ENCODE peak calls at places on chromosome 10, in eight cellular contexts. One of them, this sample, is unnamed.

GRCh38 chr10:129277804-129278203 is 189.2 kb upstream of the MGMT start:
- DNase-seq in heart left ventricle: no peak
- DNase-seq in NB4: no peak
- DNase-seq in adrenal gland: no peak
- DNase-seq in testis: peak
- DNase-seq in Peyer's patch: no peak
- DNase-seq in A549: no peak
- DNase-seq in suprapubic skin: no peak
- DNase-seq in this sample: no peak

GRCh38 chr10:103750836-103751235 is 104.5 kb downstream of the SH3PXD2A start:
- DNase-seq in heart left ventricle: no peak
- DNase-seq in NB4: no peak
- DNase-seq in adrenal gland: no peak
- DNase-seq in testis: no peak
- DNase-seq in Peyer's patch: no peak
- DNase-seq in A549: no peak
- DNase-seq in suprapubic skin: no peak
- DNase-seq in this sample: no peak

GRCh38 chr10:28810062-28810870 is 132.9 kb downstream of the BAMBI start:
- DNase-seq in heart left ventricle: no peak
- DNase-seq in NB4: no peak
- DNase-seq in adrenal gland: peak
- DNase-seq in testis: no peak
- DNase-seq in Peyer's patch: no peak
- DNase-seq in A549: no peak
- DNase-seq in suprapubic skin: no peak
- DNase-seq in this sample: no peak

GRCh38 chr10:15325243-15326002 is 45.7 kb downstream of the FAM171A1 start:
- DNase-seq in heart left ventricle: peak
- DNase-seq in NB4: peak
- DNase-seq in adrenal gland: peak
- DNase-seq in testis: no peak
- DNase-seq in Peyer's patch: no peak
- DNase-seq in A549: peak
- DNase-seq in suprapubic skin: no peak
- DNase-seq in this sample: no peak

GRCh38 chr10:63530409-63530808 is 9.2 kb downstream of the REEP3 start:
- DNase-seq in heart left ventricle: no peak
- DNase-seq in NB4: no peak
- DNase-seq in adrenal gland: no peak
- DNase-seq in testis: no peak
- DNase-seq in Peyer's patch: no peak
- DNase-seq in A549: no peak
- DNase-seq in suprapubic skin: no peak
- DNase-seq in this sample: no peak

GRCh38 chr10:88848499-88848898 is 3.1 kb downstream of the ANKRD22 start:
- DNase-seq in heart left ventricle: no peak
- DNase-seq in NB4: peak
- DNase-seq in adrenal gland: no peak
- DNase-seq in testis: no peak
- DNase-seq in Peyer's patch: no peak
- DNase-seq in A549: no peak
- DNase-seq in suprapubic skin: no peak
- DNase-seq in this sample: no peak

GRCh38 chr10:77836299-77836820 is 90.2 kb downstream of the DLG5 start:
- DNase-seq in heart left ventricle: peak
- DNase-seq in NB4: peak
- DNase-seq in adrenal gland: peak
- DNase-seq in testis: peak
- DNase-seq in Peyer's patch: peak
- DNase-seq in A549: no peak
- DNase-seq in suprapubic skin: no peak
- DNase-seq in this sample: peak

GRCh38 chr10:97718659-97719142 is 5.2 kb downstream of the MARVELD1 start:
- DNase-seq in heart left ventricle: no peak
- DNase-seq in NB4: no peak
- DNase-seq in adrenal gland: peak
- DNase-seq in testis: no peak
- DNase-seq in Peyer's patch: peak
- DNase-seq in A549: peak
- DNase-seq in suprapubic skin: peak
- DNase-seq in this sample: peak

GRCh38 chr10:33195608-33196376 is 138.7 kb downstream of the NRP1 start:
- DNase-seq in heart left ventricle: no peak
- DNase-seq in NB4: no peak
- DNase-seq in adrenal gland: no peak
- DNase-seq in testis: no peak
- DNase-seq in Peyer's patch: no peak
- DNase-seq in A549: no peak
- DNase-seq in suprapubic skin: no peak
- DNase-seq in this sample: no peak

GRCh38 chr10:124092270-124093075 is 925 bp downstream of the CHST15 start:
- DNase-seq in heart left ventricle: peak
- DNase-seq in NB4: no peak
- DNase-seq in adrenal gland: peak
- DNase-seq in testis: peak
- DNase-seq in Peyer's patch: peak
- DNase-seq in A549: peak
- DNase-seq in suprapubic skin: no peak
- DNase-seq in this sample: peak

GRCh38 chr10:101880190-101880573 is 36.6 kb upstream of the KCNIP2 start:
- DNase-seq in heart left ventricle: no peak
- DNase-seq in NB4: no peak
- DNase-seq in adrenal gland: no peak
- DNase-seq in testis: no peak
- DNase-seq in Peyer's patch: no peak
- DNase-seq in A549: no peak
- DNase-seq in suprapubic skin: no peak
- DNase-seq in this sample: no peak

DNA sequence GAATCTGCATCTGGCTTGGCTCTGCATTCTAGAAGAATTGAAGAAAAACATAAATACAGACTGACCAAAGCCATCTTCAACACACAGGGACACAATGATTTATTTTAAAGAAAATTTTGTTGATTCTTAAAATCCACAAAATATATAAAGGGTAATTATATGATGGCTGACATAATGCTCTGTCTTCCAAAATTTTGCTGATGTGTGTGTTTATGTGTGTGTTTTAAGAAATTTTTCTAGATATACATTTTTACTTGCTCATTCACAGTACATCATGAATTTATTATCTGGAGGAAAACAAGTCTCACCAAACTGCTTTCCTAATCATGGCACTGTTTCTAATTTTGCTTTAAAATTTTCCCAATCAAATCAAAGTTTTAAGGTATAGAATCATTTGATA is 442.6 kb downstream of the PARD3 start:
- DNase-seq in heart left ventricle: no peak
- DNase-seq in NB4: no peak
- DNase-seq in adrenal gland: no peak
- DNase-seq in testis: no peak
- DNase-seq in Peyer's patch: no peak
- DNase-seq in A549: no peak
- DNase-seq in suprapubic skin: no peak
- DNase-seq in this sample: no peak
- TF ChIP-seq CTCF in heart left ventricle: no peak
- TF ChIP-seq CTCF in NB4: no peak
- TF ChIP-seq CTCF in adrenal gland: no peak
- TF ChIP-seq CTCF in testis: no peak
- TF ChIP-seq CTCF in Peyer's patch: no peak
- TF ChIP-seq CTCF in A549: no peak
- TF ChIP-seq CTCF in suprapubic skin: no peak
- TF ChIP-seq CTCF in this sample: no peak

GRCh38 chr10:93290661-93291354 is 191.3 kb downstream of the MYOF start:
- DNase-seq in heart left ventricle: no peak
- DNase-seq in NB4: no peak
- DNase-seq in adrenal gland: no peak
- DNase-seq in testis: no peak
- DNase-seq in Peyer's patch: no peak
- DNase-seq in A549: no peak
- DNase-seq in suprapubic skin: no peak
- DNase-seq in this sample: no peak
- H3K4me3 ChIP-seq in heart left ventricle: no peak
- H3K4me3 ChIP-seq in NB4: no peak
- H3K4me3 ChIP-seq in adrenal gland: no peak
- H3K4me3 ChIP-seq in testis: no peak
- H3K4me3 ChIP-seq in Peyer's patch: no peak
- H3K4me3 ChIP-seq in A549: no peak
- H3K4me3 ChIP-seq in suprapubic skin: no peak
- H3K4me3 ChIP-seq in this sample: no peak

GRCh38 chr10:119207367-119207668 is at the start of gene GRK5:
- DNase-seq in heart left ventricle: peak
- DNase-seq in NB4: peak
- DNase-seq in adrenal gland: peak
- DNase-seq in testis: peak
- DNase-seq in Peyer's patch: peak
- DNase-seq in A549: peak
- DNase-seq in suprapubic skin: peak
- DNase-seq in this sample: peak

GRCh38 chr10:119209736-119210355 is 2.5 kb downstream of the GRK5 start:
- DNase-seq in heart left ventricle: no peak
- DNase-seq in NB4: no peak
- DNase-seq in adrenal gland: no peak
- DNase-seq in testis: no peak
- DNase-seq in Peyer's patch: no peak
- DNase-seq in A549: no peak
- DNase-seq in suprapubic skin: no peak
- DNase-seq in this sample: no peak

GRCh38 chr10:119207713-119208552 is 562 bp downstream of the GRK5 start:
- DNase-seq in heart left ventricle: peak
- DNase-seq in NB4: peak
- DNase-seq in adrenal gland: peak
- DNase-seq in testis: peak
- DNase-seq in Peyer's patch: peak
- DNase-seq in A549: peak
- DNase-seq in suprapubic skin: peak
- DNase-seq in this sample: peak

GRCh38 chr10:119209050-119209735 is 1.8 kb downstream of the GRK5 start:
- DNase-seq in heart left ventricle: peak
- DNase-seq in NB4: peak
- DNase-seq in adrenal gland: peak
- DNase-seq in testis: peak
- DNase-seq in Peyer's patch: peak
- DNase-seq in A549: peak
- DNase-seq in suprapubic skin: peak
- DNase-seq in this sample: peak

DNA sequence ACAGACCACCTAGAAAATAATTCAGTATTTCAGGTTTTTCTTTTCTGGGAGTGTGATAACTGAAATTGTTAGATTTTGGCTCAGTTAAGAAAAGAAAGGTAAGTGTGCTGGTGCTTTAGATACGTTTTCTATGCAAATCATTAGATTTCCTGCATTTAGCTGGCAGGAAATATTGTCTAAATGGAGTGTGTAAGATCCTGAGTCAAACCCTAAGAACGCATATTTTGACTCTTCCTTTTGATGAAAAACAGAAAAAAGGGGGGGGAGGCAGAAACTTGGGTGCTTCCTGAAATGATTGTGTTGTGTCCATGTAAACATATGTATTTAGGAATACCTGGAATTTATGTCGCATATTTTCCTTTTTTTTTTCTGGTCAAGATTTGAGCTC is 1.2 kb downstream of the GRK5 start:
- DNase-seq in heart left ventricle: no peak
- DNase-seq in NB4: no peak
- DNase-seq in adrenal gland: no peak
- DNase-seq in testis: no peak
- DNase-seq in Peyer's patch: no peak
- DNase-seq in A549: no peak
- DNase-seq in suprapubic skin: no peak
- DNase-seq in this sample: no peak
- TF ChIP-seq POLR2A in heart left ventricle: no peak
- TF ChIP-seq POLR2A in NB4: no peak
- TF ChIP-seq POLR2A in adrenal gland: no peak
- TF ChIP-seq POLR2A in testis: no peak
- TF ChIP-seq POLR2A in Peyer's patch: no peak
- TF ChIP-seq POLR2A in A549: no peak
- TF ChIP-seq POLR2A in suprapubic skin: no peak
- TF ChIP-seq POLR2A in this sample: no peak

GRCh38 chr10:44978213-44978569 is 418 bp downstream of the DEPP1 start:
- DNase-seq in heart left ventricle: no peak
- DNase-seq in NB4: no peak
- DNase-seq in adrenal gland: no peak
- DNase-seq in testis: no peak
- DNase-seq in Peyer's patch: no peak
- DNase-seq in A549: no peak
- DNase-seq in suprapubic skin: no peak
- DNase-seq in this sample: no peak

GRCh38 chr10:44976352-44977198 is 2.0 kb downstream of the DEPP1 start:
- DNase-seq in heart left ventricle: peak
- DNase-seq in NB4: no peak
- DNase-seq in adrenal gland: no peak
- DNase-seq in testis: no peak
- DNase-seq in Peyer's patch: no peak
- DNase-seq in A549: no peak
- DNase-seq in suprapubic skin: peak
- DNase-seq in this sample: peak

GRCh38 chr10:44975487-44976331 is 2.9 kb downstream of the DEPP1 start:
- DNase-seq in heart left ventricle: no peak
- DNase-seq in NB4: peak
- DNase-seq in adrenal gland: no peak
- DNase-seq in testis: peak
- DNase-seq in Peyer's patch: no peak
- DNase-seq in A549: no peak
- DNase-seq in suprapubic skin: peak
- DNase-seq in this sample: peak

GRCh38 chr10:44978570-44979280 is at the start of gene DEPP1:
- DNase-seq in heart left ventricle: peak
- DNase-seq in NB4: no peak
- DNase-seq in adrenal gland: peak
- DNase-seq in testis: peak
- DNase-seq in Peyer's patch: peak
- DNase-seq in A549: peak
- DNase-seq in suprapubic skin: peak
- DNase-seq in this sample: peak

DNA sequence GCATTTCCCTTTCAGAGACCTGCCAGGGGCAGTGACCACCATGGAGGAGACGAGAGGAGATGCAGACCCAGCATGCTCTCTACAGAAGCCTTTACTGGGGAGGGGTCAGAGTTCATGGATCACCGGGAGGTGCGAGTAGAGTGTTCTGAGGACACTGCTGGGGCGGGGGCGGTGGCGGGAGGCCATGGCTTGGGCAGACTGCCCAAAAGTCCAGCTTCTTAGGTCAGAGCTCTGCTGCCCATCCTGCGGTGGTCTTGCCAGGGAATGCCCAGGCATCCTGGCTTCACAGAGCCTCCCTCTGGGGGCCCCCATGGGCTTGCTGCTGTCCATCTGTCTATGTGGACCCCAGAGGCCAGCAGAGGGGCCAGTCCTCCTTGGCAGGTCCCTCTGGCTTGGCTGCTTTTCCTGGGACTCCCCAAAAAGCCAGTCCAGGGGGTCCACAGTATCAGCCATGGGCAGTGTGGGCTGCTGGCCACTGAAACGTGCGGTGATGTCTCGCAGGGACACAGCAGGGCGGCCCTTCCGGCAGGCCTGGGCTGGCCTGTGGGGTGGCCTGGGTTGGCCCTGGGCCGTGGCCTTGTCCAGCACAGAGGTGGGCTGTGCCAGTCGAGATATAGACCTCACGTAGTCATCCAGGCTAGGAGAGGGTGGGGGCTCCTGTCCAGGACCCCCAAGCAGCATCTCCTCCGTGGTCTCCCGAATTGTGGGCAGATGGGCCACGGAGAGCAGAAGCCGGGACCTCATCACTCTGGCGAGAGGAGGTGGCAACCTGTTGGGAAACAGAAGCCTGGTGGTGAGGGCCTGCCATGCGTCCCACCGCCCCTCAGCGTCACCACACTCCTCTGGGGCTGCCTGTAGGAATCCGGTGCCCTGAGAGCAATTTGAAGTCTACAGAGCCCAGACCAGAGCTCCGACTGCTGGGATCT is 1.1 kb downstream of the DEPP1 start:
- DNase-seq in heart left ventricle: peak
- DNase-seq in NB4: no peak
- DNase-seq in adrenal gland: no peak
- DNase-seq in testis: peak
- DNase-seq in Peyer's patch: no peak
- DNase-seq in A549: no peak
- DNase-seq in suprapubic skin: peak
- DNase-seq in this sample: peak
- TF ChIP-seq CTCF in heart left ventricle: no peak
- TF ChIP-seq CTCF in NB4: no peak
- TF ChIP-seq CTCF in adrenal gland: no peak
- TF ChIP-seq CTCF in testis: no peak
- TF ChIP-seq CTCF in Peyer's patch: no peak
- TF ChIP-seq CTCF in A549: no peak
- TF ChIP-seq CTCF in suprapubic skin: no peak
- TF ChIP-seq CTCF in this sample: peak